ENCODE peak calls at places on chromosomes 2 and 18, in four cellular contexts. One of them, this sample, is unnamed.

GRCh38 chr2:138239902-138240595 is 261.5 kb upstream of the SPOPL start:
- DNase-seq in epithelial cell of esophagus: no peak
- DNase-seq in upper lobe of right lung: no peak
- DNase-seq in AG09309: no peak
- DNase-seq in this sample: peak; percentile 49

GRCh38 chr18:48826271-48826670 is 124.5 kb downstream of the SMAD7 start:
- DNase-seq in epithelial cell of esophagus: no peak
- DNase-seq in upper lobe of right lung: peak; percentile 22
- DNase-seq in AG09309: no peak
- DNase-seq in this sample: no peak

GRCh38 chr18:58453167-58453804 is 175.6 kb downstream of the ALPK2 start:
- DNase-seq in epithelial cell of esophagus: no peak
- DNase-seq in upper lobe of right lung: no peak
- DNase-seq in AG09309: no peak
- DNase-seq in this sample: no peak

GRCh38 chr2:150811259-150811912 is 323.9 kb upstream of the RND3 start:
- DNase-seq in epithelial cell of esophagus: peak; percentile 63
- DNase-seq in upper lobe of right lung: no peak
- DNase-seq in AG09309: peak; percentile 13
- DNase-seq in this sample: no peak

GRCh38 chr2:219496781-219497494 is 1.8 kb upstream of the GMPPA start:
- DNase-seq in epithelial cell of esophagus: peak; percentile 30
- DNase-seq in upper lobe of right lung: no peak
- DNase-seq in AG09309: no peak
- DNase-seq in this sample: no peak

GRCh38 chr2:26587966-26588365 is 53.2 kb downstream of the CIB4 start:
- DNase-seq in epithelial cell of esophagus: no peak
- DNase-seq in upper lobe of right lung: peak; percentile 26
- DNase-seq in AG09309: no peak
- DNase-seq in this sample: no peak

GRCh38 chr2:224220581-224221255 is 181.2 kb downstream of the FAM124B start:
- DNase-seq in epithelial cell of esophagus: peak; percentile 51
- DNase-seq in upper lobe of right lung: no peak
- DNase-seq in AG09309: peak; percentile 33
- DNase-seq in this sample: no peak

GRCh38 chr2:161100216-161100615 is 60.0 kb upstream of the TANK start:
- DNase-seq in epithelial cell of esophagus: no peak
- DNase-seq in upper lobe of right lung: no peak
- DNase-seq in AG09309: no peak
- DNase-seq in this sample: no peak

GRCh38 chr2:149313512-149313972 is 16.8 kb upstream of the LYPD6 start:
- DNase-seq in epithelial cell of esophagus: peak; percentile 75
- DNase-seq in upper lobe of right lung: no peak
- DNase-seq in AG09309: no peak
- DNase-seq in this sample: no peak

GRCh38 chr2:29663266-29663665 is 258.1 kb downstream of the ALK start:
- DNase-seq in epithelial cell of esophagus: peak; percentile 83
- DNase-seq in upper lobe of right lung: no peak
- DNase-seq in AG09309: peak; percentile 25
- DNase-seq in this sample: peak; percentile 74

GRCh38 chr2:68936462-68936861 is 16.2 kb downstream of the GKN2 start:
- DNase-seq in epithelial cell of esophagus: peak; percentile 92
- DNase-seq in upper lobe of right lung: no peak
- DNase-seq in AG09309: no peak
- DNase-seq in this sample: no peak

GRCh38 chr18:8718401-8718913 is 13.1 kb downstream of the MTCL1 start:
- DNase-seq in epithelial cell of esophagus: no peak
- DNase-seq in upper lobe of right lung: no peak
- DNase-seq in AG09309: no peak
- DNase-seq in this sample: no peak

GRCh38 chr2:70039366-70039765 is 47.9 kb upstream of the PCBP1 start:
- DNase-seq in epithelial cell of esophagus: no peak
- DNase-seq in upper lobe of right lung: no peak
- DNase-seq in AG09309: no peak
- DNase-seq in this sample: no peak

GRCh38 chr18:24885266-24885665 is 424.8 kb downstream of the HRH4 start:
- DNase-seq in epithelial cell of esophagus: no peak
- DNase-seq in upper lobe of right lung: no peak
- DNase-seq in AG09309: no peak
- DNase-seq in this sample: no peak

GRCh38 chr2:95052804-95053535 is 27.5 kb downstream of the MAL start:
- DNase-seq in epithelial cell of esophagus: no peak
- DNase-seq in upper lobe of right lung: peak; percentile 33
- DNase-seq in AG09309: no peak
- DNase-seq in this sample: no peak

GRCh38 chr18:59779979-59780378 is 82.8 kb upstream of the CCBE1 start:
- DNase-seq in epithelial cell of esophagus: peak; percentile 79
- DNase-seq in upper lobe of right lung: no peak
- DNase-seq in AG09309: peak; percentile 52
- DNase-seq in this sample: peak; percentile 50

GRCh38 chr2:30366199-30366691 is 80.8 kb upstream of the LCLAT1 start:
- DNase-seq in epithelial cell of esophagus: no peak
- DNase-seq in upper lobe of right lung: no peak
- DNase-seq in AG09309: no peak
- DNase-seq in this sample: no peak

GRCh38 chr2:41966431-41966893 is 81.4 kb upstream of the PKDCC start:
- DNase-seq in epithelial cell of esophagus: peak; percentile 83
- DNase-seq in upper lobe of right lung: no peak
- DNase-seq in AG09309: peak; percentile 94
- DNase-seq in this sample: peak; percentile 93

GRCh38 chr2:60513996-60514395 is 39.5 kb downstream of the BCL11A start:
- DNase-seq in epithelial cell of esophagus: no peak
- DNase-seq in upper lobe of right lung: no peak
- DNase-seq in AG09309: no peak
- DNase-seq in this sample: no peak

GRCh38 chr2:104658149-104658839 is 195.6 kb upstream of the POU3F3 start:
- DNase-seq in epithelial cell of esophagus: peak; percentile 39
- DNase-seq in upper lobe of right lung: peak; percentile 73
- DNase-seq in AG09309: no peak
- DNase-seq in this sample: no peak

GRCh38 chr2:105977212-105977611 is 216.9 kb downstream of the UXS1 start:
- DNase-seq in epithelial cell of esophagus: peak; percentile 85
- DNase-seq in upper lobe of right lung: no peak
- DNase-seq in AG09309: peak; percentile 69
- DNase-seq in this sample: peak; percentile 13

GRCh38 chr2:232486558-232487384 is 863 bp downstream of the ECEL1 start:
- DNase-seq in epithelial cell of esophagus: no peak
- DNase-seq in upper lobe of right lung: peak; percentile 51
- DNase-seq in AG09309: no peak
- DNase-seq in this sample: no peak

GRCh38 chr2:232488097-232488711 is 570 bp upstream of the ECEL1 start:
- DNase-seq in epithelial cell of esophagus: no peak
- DNase-seq in upper lobe of right lung: peak; percentile 64
- DNase-seq in AG09309: no peak
- DNase-seq in this sample: no peak

GRCh38 chr2:232488721-232489300 is 1.2 kb upstream of the ECEL1 start:
- DNase-seq in epithelial cell of esophagus: no peak
- DNase-seq in upper lobe of right lung: peak; percentile 31
- DNase-seq in AG09309: no peak
- DNase-seq in this sample: no peak

GRCh38 chr2:232485757-232486557 is 1.7 kb downstream of the ECEL1 start:
- DNase-seq in epithelial cell of esophagus: no peak
- DNase-seq in upper lobe of right lung: peak; percentile 61
- DNase-seq in AG09309: no peak
- DNase-seq in this sample: no peak

GRCh38 chr2:232487385-232488096 is at the start of gene ECEL1:
- DNase-seq in epithelial cell of esophagus: no peak
- DNase-seq in upper lobe of right lung: peak; percentile 63
- DNase-seq in AG09309: no peak
- DNase-seq in this sample: no peak
- H3K4me3 ChIP-seq in epithelial cell of esophagus: no peak within 1 kb of the TSS
- H3K4me3 ChIP-seq in upper lobe of right lung: no peak within 1 kb of the TSS
- H3K4me3 ChIP-seq in AG09309: no peak within 1 kb of the TSS
- H3K4me3 ChIP-seq in this sample: no peak within 1 kb of the TSS

GRCh38 chr2:46393352-46393820 is 86.0 kb upstream of the TMEM247 start:
- DNase-seq in epithelial cell of esophagus: no peak
- DNase-seq in upper lobe of right lung: no peak
- DNase-seq in AG09309: no peak
- DNase-seq in this sample: no peak
- H3K4me3 ChIP-seq in epithelial cell of esophagus: no peak overlapping the region
- H3K4me3 ChIP-seq in upper lobe of right lung: no peak overlapping the region
- H3K4me3 ChIP-seq in AG09309: no peak overlapping the region
- H3K4me3 ChIP-seq in this sample: no peak overlapping the region

DNA sequence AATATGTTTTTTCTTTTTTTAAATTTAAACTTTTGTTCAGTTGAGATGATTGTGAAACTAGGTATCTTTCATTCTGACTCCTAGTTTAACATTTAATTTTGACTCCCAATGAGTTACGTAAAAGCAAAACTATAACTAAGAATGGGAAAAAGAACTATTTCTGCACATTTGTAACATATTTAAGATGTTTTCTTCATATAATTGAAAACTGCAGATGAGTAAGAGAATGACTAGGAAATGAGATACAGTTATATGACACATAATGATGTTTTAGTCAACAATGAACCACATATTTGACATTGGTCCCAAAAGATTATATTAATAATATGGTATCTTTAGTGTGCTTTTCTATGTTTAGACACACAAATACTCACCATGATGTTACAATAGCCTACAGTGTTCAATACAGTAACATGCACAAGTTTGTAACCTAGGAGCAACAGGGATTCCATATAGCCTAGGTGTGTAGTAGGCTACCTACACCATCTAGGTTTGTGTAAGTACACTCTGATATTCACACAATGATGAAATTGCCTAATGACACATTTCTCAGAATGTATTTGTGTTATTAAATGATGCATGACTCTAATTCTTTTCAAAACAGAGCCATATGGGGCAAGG is 12.6 kb downstream of the ERMN start:
- DNase-seq in epithelial cell of esophagus: no peak
- DNase-seq in upper lobe of right lung: no peak
- DNase-seq in AG09309: no peak
- DNase-seq in this sample: no peak
- H3K4me3 ChIP-seq in epithelial cell of esophagus: no peak overlapping the region
- H3K4me3 ChIP-seq in upper lobe of right lung: no peak overlapping the region
- H3K4me3 ChIP-seq in AG09309: no peak overlapping the region
- H3K4me3 ChIP-seq in this sample: no peak overlapping the region

GRCh38 chr2:3652896-3653625 is 4.9 kb upstream of the ALLC start:
- DNase-seq in epithelial cell of esophagus: no peak
- DNase-seq in upper lobe of right lung: no peak
- DNase-seq in AG09309: no peak
- DNase-seq in this sample: no peak

GRCh38 chr2:3654031-3654430 is 4.0 kb upstream of the ALLC start:
- DNase-seq in epithelial cell of esophagus: no peak
- DNase-seq in upper lobe of right lung: no peak
- DNase-seq in AG09309: no peak
- DNase-seq in this sample: no peak

GRCh38 chr2:3649581-3649980 is 8.4 kb upstream of the ALLC start:
- DNase-seq in epithelial cell of esophagus: no peak
- DNase-seq in upper lobe of right lung: peak; percentile 58
- DNase-seq in AG09309: no peak
- DNase-seq in this sample: no peak

GRCh38 chr2:3650140-3650944 is 7.7 kb upstream of the ALLC start:
- DNase-seq in epithelial cell of esophagus: no peak
- DNase-seq in upper lobe of right lung: no peak
- DNase-seq in AG09309: no peak
- DNase-seq in this sample: no peak

DNA sequence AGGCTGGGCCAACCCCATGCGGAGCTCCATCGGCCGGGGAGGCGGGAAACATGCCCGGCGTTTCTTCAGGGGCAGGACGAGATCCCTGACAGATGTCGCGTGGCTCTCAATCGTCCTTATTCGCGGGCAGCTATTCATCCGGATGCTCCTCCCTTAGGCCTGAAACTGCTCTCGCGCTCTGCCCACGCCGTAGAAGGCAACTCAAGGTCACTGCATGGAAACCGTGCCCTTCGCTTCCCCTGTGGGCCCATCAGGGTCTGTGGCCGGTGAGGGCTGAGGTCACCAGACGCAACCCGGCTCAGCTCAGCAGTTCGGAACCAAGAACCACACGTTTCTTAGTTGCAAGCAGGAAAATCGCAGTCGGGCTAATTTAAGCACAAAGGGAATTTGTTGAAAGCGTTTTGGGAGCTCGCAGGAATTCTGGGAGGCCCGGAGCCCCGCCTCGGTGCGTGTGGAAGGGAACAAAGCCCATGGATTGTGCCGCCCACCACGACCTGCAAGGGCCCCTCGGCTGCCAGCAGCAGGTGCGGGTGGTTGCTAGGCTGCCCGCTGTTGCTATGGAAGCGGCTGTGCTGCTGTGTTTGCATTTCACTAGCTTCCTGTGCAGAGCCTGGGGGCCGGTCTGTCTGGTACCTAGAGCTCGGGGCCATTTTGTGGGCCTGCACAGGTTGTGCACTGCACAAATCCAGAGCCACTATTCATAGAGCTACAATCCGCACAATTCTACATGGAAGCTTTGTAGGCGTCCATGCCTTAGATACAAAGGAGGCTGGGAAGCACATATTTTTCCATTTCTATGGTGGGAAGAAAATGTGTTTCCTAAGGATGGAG is 6.1 kb upstream of the ALLC start:
- DNase-seq in epithelial cell of esophagus: peak; percentile 36
- DNase-seq in upper lobe of right lung: no peak
- DNase-seq in AG09309: no peak
- DNase-seq in this sample: no peak
- H3K4me3 ChIP-seq in epithelial cell of esophagus: peak overlapping the region; percentile 19
- H3K4me3 ChIP-seq in upper lobe of right lung: peak overlapping the region; percentile 39
- H3K4me3 ChIP-seq in AG09309: peak overlapping the region; percentile 18
- H3K4me3 ChIP-seq in this sample: peak overlapping the region; percentile 1

DNA sequence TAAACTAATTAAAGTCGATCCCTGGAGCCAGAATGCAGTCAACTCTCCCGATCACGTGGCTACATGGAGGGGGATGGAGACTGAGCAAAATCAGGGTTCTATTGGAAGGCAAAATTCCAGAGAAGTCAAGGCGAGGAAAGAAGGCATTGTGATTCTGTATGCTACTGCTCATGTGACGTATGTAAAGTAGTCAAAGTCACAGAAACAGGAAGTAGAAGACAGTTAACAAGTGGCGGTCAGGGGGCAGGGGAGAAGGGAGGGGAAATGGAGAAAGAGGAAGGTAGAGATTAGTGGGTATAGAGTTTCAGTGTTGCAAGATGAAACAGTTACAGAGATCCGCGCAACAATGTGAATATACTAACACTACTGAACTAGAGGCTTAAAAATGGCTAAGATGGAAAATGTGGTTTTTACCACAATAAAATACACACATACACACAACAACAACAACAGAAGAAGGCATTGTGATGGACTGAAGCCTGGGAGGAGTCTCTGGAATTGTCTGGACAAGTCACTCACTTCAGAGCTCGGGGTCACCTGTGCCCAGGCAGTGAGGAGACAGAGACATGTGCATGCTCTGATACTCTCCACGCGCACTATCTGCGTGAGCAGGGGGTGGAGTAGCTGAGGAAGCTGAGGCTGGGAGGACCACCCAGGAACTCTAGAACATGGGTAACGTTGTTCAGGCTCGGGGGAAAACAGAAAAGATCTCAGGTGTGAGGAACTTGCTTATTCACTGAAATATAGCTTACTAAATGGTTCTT is 89.9 kb upstream of the CDCA7 start:
- DNase-seq in epithelial cell of esophagus: no peak
- DNase-seq in upper lobe of right lung: no peak
- DNase-seq in AG09309: no peak
- DNase-seq in this sample: no peak
- H3K4me3 ChIP-seq in epithelial cell of esophagus: no peak overlapping the region
- H3K4me3 ChIP-seq in upper lobe of right lung: no peak overlapping the region
- H3K4me3 ChIP-seq in AG09309: no peak overlapping the region
- H3K4me3 ChIP-seq in this sample: no peak overlapping the region

GRCh38 chr18:51153659-51154371 is 43.7 kb downstream of the MEX3C start:
- DNase-seq in epithelial cell of esophagus: no peak
- DNase-seq in upper lobe of right lung: no peak
- DNase-seq in AG09309: no peak
- DNase-seq in this sample: peak; percentile 50
- H3K4me3 ChIP-seq in epithelial cell of esophagus: no peak overlapping the region
- H3K4me3 ChIP-seq in upper lobe of right lung: no peak overlapping the region
- H3K4me3 ChIP-seq in AG09309: no peak overlapping the region
- H3K4me3 ChIP-seq in this sample: no peak overlapping the region

GRCh38 chr2:143603035-143603616 is 473.9 kb downstream of the ARHGAP15 start:
- DNase-seq in epithelial cell of esophagus: peak; percentile 11
- DNase-seq in upper lobe of right lung: no peak
- DNase-seq in AG09309: no peak
- DNase-seq in this sample: no peak
- H3K4me3 ChIP-seq in epithelial cell of esophagus: no peak overlapping the region
- H3K4me3 ChIP-seq in upper lobe of right lung: no peak overlapping the region
- H3K4me3 ChIP-seq in AG09309: no peak overlapping the region
- H3K4me3 ChIP-seq in this sample: no peak overlapping the region